ENCODE peak calls at places on chromosomes 3 and 15, in five cellular contexts. One of them, this sample, is unnamed.

GRCh38 chr3:127193341-127193740 is 410 bp downstream of the PRR23E start:
- DNase-seq in lower lobe of right lung: no peak
- DNase-seq in fibroblast of mammary gland: no peak
- DNase-seq in CD4-positive, CD25-positive, alpha-beta regulatory T cell: no peak
- DNase-seq in mesendoderm: no peak
- DNase-seq in this sample: no peak

GRCh38 chr3:11010406-11011165 is 18.0 kb downstream of the SLC6A1 start:
- DNase-seq in lower lobe of right lung: no peak
- DNase-seq in fibroblast of mammary gland: no peak
- DNase-seq in CD4-positive, CD25-positive, alpha-beta regulatory T cell: no peak
- DNase-seq in mesendoderm: no peak
- DNase-seq in this sample: no peak

GRCh38 chr3:138694287-138695007 is 85.9 kb downstream of the FAIM start:
- DNase-seq in fibroblast of mammary gland: peak
- DNase-seq in lower lobe of right lung: no peak
- DNase-seq in CD4-positive, CD25-positive, alpha-beta regulatory T cell: no peak
- DNase-seq in mesendoderm: peak
- DNase-seq in this sample: no peak

GRCh38 chr3:107208100-107208499 is 169.1 kb upstream of the CCDC54 start:
- DNase-seq in lower lobe of right lung: no peak
- DNase-seq in fibroblast of mammary gland: peak
- DNase-seq in CD4-positive, CD25-positive, alpha-beta regulatory T cell: no peak
- DNase-seq in mesendoderm: no peak
- DNase-seq in this sample: no peak

GRCh38 chr15:96058103-96058851 is 272.2 kb upstream of the NR2F2 start:
- DNase-seq in mesendoderm: no peak
- DNase-seq in lower lobe of right lung: no peak
- DNase-seq in fibroblast of mammary gland: no peak
- DNase-seq in CD4-positive, CD25-positive, alpha-beta regulatory T cell: no peak
- DNase-seq in this sample: no peak

GRCh38 chr3:176090727-176091126 is 1106.6 kb downstream of the TBL1XR1 start:
- DNase-seq in fibroblast of mammary gland: no peak
- DNase-seq in CD4-positive, CD25-positive, alpha-beta regulatory T cell: no peak
- DNase-seq in lower lobe of right lung: no peak
- DNase-seq in mesendoderm: no peak
- DNase-seq in this sample: no peak

GRCh38 chr15:70140543-70141375 is 43.0 kb upstream of the TLE3 start:
- DNase-seq in CD4-positive, CD25-positive, alpha-beta regulatory T cell: peak
- DNase-seq in fibroblast of mammary gland: no peak
- DNase-seq in mesendoderm: peak
- DNase-seq in lower lobe of right lung: peak
- DNase-seq in this sample: peak

GRCh38 chr3:190101320-190102117 is 19.2 kb downstream of the P3H2 start:
- DNase-seq in mesendoderm: no peak
- DNase-seq in fibroblast of mammary gland: peak
- DNase-seq in lower lobe of right lung: no peak
- DNase-seq in CD4-positive, CD25-positive, alpha-beta regulatory T cell: no peak
- DNase-seq in this sample: no peak

GRCh38 chr3:101849714-101850326 is 506 bp downstream of the NFKBIZ start:
- DNase-seq in fibroblast of mammary gland: no peak
- DNase-seq in mesendoderm: peak
- DNase-seq in lower lobe of right lung: peak
- DNase-seq in CD4-positive, CD25-positive, alpha-beta regulatory T cell: peak
- DNase-seq in this sample: no peak

GRCh38 chr15:78909791-78910228 is 35.0 kb downstream of the CTSH start:
- DNase-seq in lower lobe of right lung: no peak
- DNase-seq in fibroblast of mammary gland: peak
- DNase-seq in CD4-positive, CD25-positive, alpha-beta regulatory T cell: no peak
- DNase-seq in mesendoderm: peak
- DNase-seq in this sample: peak

GRCh38 chr3:10426346-10427233 is 78.8 kb downstream of the ATP2B2 start:
- DNase-seq in lower lobe of right lung: no peak
- DNase-seq in fibroblast of mammary gland: peak
- DNase-seq in mesendoderm: no peak
- DNase-seq in CD4-positive, CD25-positive, alpha-beta regulatory T cell: no peak
- DNase-seq in this sample: peak

GRCh38 chr15:95629503-95630168 is 700.9 kb upstream of the NR2F2 start:
- DNase-seq in fibroblast of mammary gland: no peak
- DNase-seq in mesendoderm: no peak
- DNase-seq in lower lobe of right lung: no peak
- DNase-seq in CD4-positive, CD25-positive, alpha-beta regulatory T cell: no peak
- DNase-seq in this sample: no peak

GRCh38 chr3:48446425-48447193 is at the start of gene ATRIP:
- DNase-seq in CD4-positive, CD25-positive, alpha-beta regulatory T cell: peak
- DNase-seq in fibroblast of mammary gland: peak
- DNase-seq in lower lobe of right lung: peak
- DNase-seq in mesendoderm: peak
- DNase-seq in this sample: peak

GRCh38 chr3:116192464-116192863 is 252.8 kb downstream of the LSAMP start:
- DNase-seq in CD4-positive, CD25-positive, alpha-beta regulatory T cell: no peak
- DNase-seq in mesendoderm: no peak
- DNase-seq in fibroblast of mammary gland: no peak
- DNase-seq in lower lobe of right lung: no peak
- DNase-seq in this sample: no peak

GRCh38 chr3:34947849-34948248 is 691.5 kb upstream of the ARPP21 start:
- DNase-seq in mesendoderm: peak
- DNase-seq in fibroblast of mammary gland: peak
- DNase-seq in CD4-positive, CD25-positive, alpha-beta regulatory T cell: no peak
- DNase-seq in lower lobe of right lung: no peak
- DNase-seq in this sample: no peak

GRCh38 chr3:184233127-184233843 is 3.9 kb downstream of the VWA5B2 start:
- DNase-seq in lower lobe of right lung: no peak
- DNase-seq in CD4-positive, CD25-positive, alpha-beta regulatory T cell: no peak
- DNase-seq in fibroblast of mammary gland: no peak
- DNase-seq in mesendoderm: no peak
- DNase-seq in this sample: no peak

GRCh38 chr3:102156426-102156825 is 278.4 kb upstream of the ZPLD1 start:
- DNase-seq in CD4-positive, CD25-positive, alpha-beta regulatory T cell: no peak
- DNase-seq in lower lobe of right lung: no peak
- DNase-seq in fibroblast of mammary gland: peak
- DNase-seq in mesendoderm: no peak
- DNase-seq in this sample: no peak

GRCh38 chr3:87077354-87077753 is 86.4 kb upstream of the VGLL3 start:
- DNase-seq in mesendoderm: peak
- DNase-seq in CD4-positive, CD25-positive, alpha-beta regulatory T cell: no peak
- DNase-seq in fibroblast of mammary gland: no peak
- DNase-seq in lower lobe of right lung: no peak
- DNase-seq in this sample: no peak

GRCh38 chr3:102354818-102355515 is 79.8 kb upstream of the ZPLD1 start:
- DNase-seq in fibroblast of mammary gland: peak
- DNase-seq in lower lobe of right lung: no peak
- DNase-seq in mesendoderm: peak
- DNase-seq in CD4-positive, CD25-positive, alpha-beta regulatory T cell: no peak
- DNase-seq in this sample: no peak

GRCh38 chr15:27743078-27743477 is 356.0 kb downstream of the OCA2 start:
- DNase-seq in lower lobe of right lung: no peak
- DNase-seq in fibroblast of mammary gland: no peak
- DNase-seq in CD4-positive, CD25-positive, alpha-beta regulatory T cell: no peak
- DNase-seq in mesendoderm: no peak
- DNase-seq in this sample: no peak

GRCh38 chr3:36538405-36538804 is 158.1 kb downstream of the STAC start:
- DNase-seq in mesendoderm: no peak
- DNase-seq in lower lobe of right lung: no peak
- DNase-seq in fibroblast of mammary gland: peak
- DNase-seq in CD4-positive, CD25-positive, alpha-beta regulatory T cell: no peak
- DNase-seq in this sample: no peak

GRCh38 chr15:40407343-40407990 is 1.9 kb downstream of the IVD start:
- DNase-seq in mesendoderm: no peak
- DNase-seq in lower lobe of right lung: no peak
- DNase-seq in CD4-positive, CD25-positive, alpha-beta regulatory T cell: no peak
- DNase-seq in fibroblast of mammary gland: no peak
- DNase-seq in this sample: no peak

GRCh38 chr3:25094932-25095690 is 333.0 kb upstream of the RARB start:
- DNase-seq in CD4-positive, CD25-positive, alpha-beta regulatory T cell: no peak
- DNase-seq in lower lobe of right lung: no peak
- DNase-seq in mesendoderm: no peak
- DNase-seq in fibroblast of mammary gland: peak
- DNase-seq in this sample: no peak

GRCh38 chr3:71313844-71314243 is 269.7 kb downstream of the FOXP1 start:
- DNase-seq in lower lobe of right lung: no peak
- DNase-seq in CD4-positive, CD25-positive, alpha-beta regulatory T cell: no peak
- DNase-seq in fibroblast of mammary gland: no peak
- DNase-seq in mesendoderm: no peak
- DNase-seq in this sample: no peak

GRCh38 chr3:26307805-26308204 is 314.8 kb upstream of the LRRC3B start:
- DNase-seq in fibroblast of mammary gland: no peak
- DNase-seq in CD4-positive, CD25-positive, alpha-beta regulatory T cell: no peak
- DNase-seq in lower lobe of right lung: no peak
- DNase-seq in mesendoderm: no peak
- DNase-seq in this sample: no peak

GRCh38 chr3:55622116-55622515 is 135.0 kb upstream of the WNT5A start:
- DNase-seq in CD4-positive, CD25-positive, alpha-beta regulatory T cell: no peak
- DNase-seq in lower lobe of right lung: no peak
- DNase-seq in mesendoderm: no peak
- DNase-seq in fibroblast of mammary gland: peak
- DNase-seq in this sample: no peak

GRCh38 chr3:44885618-44886017 is 11.2 kb downstream of the TGM4 start:
- DNase-seq in fibroblast of mammary gland: peak
- DNase-seq in mesendoderm: peak
- DNase-seq in CD4-positive, CD25-positive, alpha-beta regulatory T cell: no peak
- DNase-seq in lower lobe of right lung: no peak
- DNase-seq in this sample: no peak

GRCh38 chr15:37101634-37102314 is 1.4 kb upstream of the MEIS2 start:
- DNase-seq in lower lobe of right lung: peak
- DNase-seq in fibroblast of mammary gland: peak
- DNase-seq in CD4-positive, CD25-positive, alpha-beta regulatory T cell: no peak
- DNase-seq in mesendoderm: peak
- DNase-seq in this sample: peak

GRCh38 chr3:156181509-156181908 is 61.1 kb downstream of the KCNAB1 start:
- DNase-seq in fibroblast of mammary gland: peak
- DNase-seq in mesendoderm: peak
- DNase-seq in CD4-positive, CD25-positive, alpha-beta regulatory T cell: no peak
- DNase-seq in lower lobe of right lung: no peak
- DNase-seq in this sample: no peak

GRCh38 chr3:138850151-138850550 is 15.4 kb upstream of the PIK3CB start:
- DNase-seq in mesendoderm: peak
- DNase-seq in fibroblast of mammary gland: peak
- DNase-seq in lower lobe of right lung: no peak
- DNase-seq in CD4-positive, CD25-positive, alpha-beta regulatory T cell: no peak
- DNase-seq in this sample: no peak

GRCh38 chr15:83398591-83398990 is 48.5 kb upstream of the SH3GL3 start:
- DNase-seq in lower lobe of right lung: no peak
- DNase-seq in mesendoderm: no peak
- DNase-seq in CD4-positive, CD25-positive, alpha-beta regulatory T cell: no peak
- DNase-seq in fibroblast of mammary gland: peak
- DNase-seq in this sample: no peak

GRCh38 chr3:166013073-166013679 is 176.0 kb upstream of the BCHE start:
- DNase-seq in lower lobe of right lung: no peak
- DNase-seq in CD4-positive, CD25-positive, alpha-beta regulatory T cell: no peak
- DNase-seq in mesendoderm: peak
- DNase-seq in fibroblast of mammary gland: peak
- DNase-seq in this sample: peak

GRCh38 chr3:172749201-172749965 is 1.1 kb upstream of the ECT2 start:
- DNase-seq in mesendoderm: peak
- DNase-seq in CD4-positive, CD25-positive, alpha-beta regulatory T cell: no peak
- DNase-seq in fibroblast of mammary gland: peak
- DNase-seq in lower lobe of right lung: no peak
- DNase-seq in this sample: no peak

GRCh38 chr3:187368765-187369450 is 723 bp downstream of the RTP4 start:
- DNase-seq in mesendoderm: no peak
- DNase-seq in fibroblast of mammary gland: peak
- DNase-seq in lower lobe of right lung: no peak
- DNase-seq in CD4-positive, CD25-positive, alpha-beta regulatory T cell: no peak
- DNase-seq in this sample: no peak
- H3K4me3 ChIP-seq in mesendoderm: no peak
- H3K4me3 ChIP-seq in fibroblast of mammary gland: peak
- H3K4me3 ChIP-seq in lower lobe of right lung: peak
- H3K4me3 ChIP-seq in CD4-positive, CD25-positive, alpha-beta regulatory T cell: peak
- H3K4me3 ChIP-seq in this sample: peak

DNA sequence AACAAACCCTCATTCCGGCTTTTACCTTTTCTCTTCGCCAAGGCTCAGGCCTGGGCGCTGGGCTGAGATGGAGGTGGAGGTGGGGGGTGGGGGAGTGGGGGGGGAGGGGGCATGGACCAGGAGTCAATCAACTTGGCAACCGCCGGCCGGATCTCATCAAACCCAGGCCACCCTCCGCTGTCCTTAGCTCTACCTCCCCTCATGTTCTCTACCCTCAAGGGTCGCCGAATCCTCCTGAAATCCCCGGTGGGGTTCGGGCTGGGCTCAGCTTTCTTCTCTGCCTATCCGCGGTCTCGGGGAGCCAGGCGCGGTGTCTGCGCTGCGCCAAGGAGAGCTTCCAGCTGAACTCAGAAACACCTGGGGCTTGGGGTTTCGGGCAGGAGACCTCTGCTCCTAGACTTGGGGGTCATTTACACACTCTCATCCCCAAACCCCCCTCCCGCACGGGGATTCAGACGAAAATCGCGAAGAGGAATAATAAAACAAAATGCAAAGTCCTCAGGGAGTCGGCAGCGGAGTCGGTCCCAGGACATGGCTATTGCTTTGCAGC is 2.5 kb downstream of the ONECUT1 start:
- DNase-seq in mesendoderm: no peak
- DNase-seq in lower lobe of right lung: no peak
- DNase-seq in fibroblast of mammary gland: no peak
- DNase-seq in CD4-positive, CD25-positive, alpha-beta regulatory T cell: no peak
- DNase-seq in this sample: no peak
- H3K4me3 ChIP-seq in mesendoderm: no peak
- H3K4me3 ChIP-seq in lower lobe of right lung: no peak
- H3K4me3 ChIP-seq in fibroblast of mammary gland: no peak
- H3K4me3 ChIP-seq in CD4-positive, CD25-positive, alpha-beta regulatory T cell: no peak
- H3K4me3 ChIP-seq in this sample: no peak

GRCh38 chr15:63597033-63597790 is at the start of gene FBXL22:
- DNase-seq in fibroblast of mammary gland: no peak
- DNase-seq in lower lobe of right lung: peak
- DNase-seq in mesendoderm: no peak
- DNase-seq in CD4-positive, CD25-positive, alpha-beta regulatory T cell: no peak
- DNase-seq in this sample: no peak
- H3K4me3 ChIP-seq in fibroblast of mammary gland: no peak
- H3K4me3 ChIP-seq in lower lobe of right lung: peak
- H3K4me3 ChIP-seq in mesendoderm: no peak
- H3K4me3 ChIP-seq in CD4-positive, CD25-positive, alpha-beta regulatory T cell: no peak
- H3K4me3 ChIP-seq in this sample: no peak

DNA sequence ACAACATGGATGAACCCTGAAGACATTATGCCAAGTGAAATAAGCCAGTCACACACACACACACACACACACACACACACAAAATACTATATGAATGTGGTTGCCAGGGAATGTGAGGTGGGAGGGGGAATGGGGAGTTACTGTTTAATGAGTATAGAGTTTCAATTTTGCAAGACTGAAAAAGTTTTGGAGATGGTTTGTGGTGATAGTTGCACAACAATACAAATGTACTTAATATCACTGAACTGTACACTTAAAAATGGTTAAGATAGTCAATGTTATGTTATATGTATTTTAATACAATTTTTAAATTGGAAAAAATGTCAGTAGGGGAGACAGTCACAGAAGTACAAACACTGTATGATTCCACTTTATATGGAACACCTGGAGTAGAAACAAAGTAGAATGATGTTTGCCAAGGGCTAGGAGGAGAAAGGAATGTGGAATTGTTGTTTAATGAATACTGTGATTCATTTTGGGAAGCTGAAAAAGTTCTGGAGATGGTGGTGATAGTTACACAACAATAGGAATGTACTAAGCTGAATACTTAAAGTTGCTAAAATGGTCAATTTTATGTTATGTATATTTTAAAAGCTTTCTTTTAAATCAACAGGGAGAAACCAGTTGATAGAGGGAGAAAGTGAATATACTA is 76.6 kb downstream of the RPL39L start:
- DNase-seq in mesendoderm: no peak
- DNase-seq in CD4-positive, CD25-positive, alpha-beta regulatory T cell: no peak
- DNase-seq in lower lobe of right lung: no peak
- DNase-seq in fibroblast of mammary gland: peak
- DNase-seq in this sample: no peak
- H3K4me3 ChIP-seq in mesendoderm: no peak
- H3K4me3 ChIP-seq in CD4-positive, CD25-positive, alpha-beta regulatory T cell: peak
- H3K4me3 ChIP-seq in lower lobe of right lung: no peak
- H3K4me3 ChIP-seq in fibroblast of mammary gland: no peak
- H3K4me3 ChIP-seq in this sample: no peak

This sample was measured in Jurkat, Clone E6-1.